ENCODE peak calls at places on chromosome 13, in six cellular contexts. N, S, Q, Y, K and M are unnamed samples.

GRCh38 chr13:30920162-30920561 is 12.3 kb upstream of the TEX26 start:
- DNase-seq in N (no peak), S (no peak), Q (no peak), Y (no peak), K (no peak), M (no peak)

GRCh38 chr13:105972306-105972721 is 563.1 kb downstream of the EFNB2 start:
- DNase-seq in N (no peak), S (no peak), Q (no peak), Y (no peak), K (no peak), M (peak; percentile 61)

GRCh38 chr13:61286148-61286745 is 129.4 kb downstream of the PCDH20 start:
- DNase-seq in N (no peak), S (no peak), Q (peak; percentile 1), Y (no peak), K (no peak), M (no peak)

GRCh38 chr13:93561553-93561952 is 334.9 kb downstream of the GPC6 start:
- DNase-seq in N (no peak), S (no peak), Q (no peak), Y (no peak), K (no peak), M (no peak)

GRCh38 chr13:70043685-70044084 is 63.9 kb upstream of the ATXN8OS start:
- DNase-seq in N (no peak), S (no peak), Q (no peak), Y (peak; percentile 30), K (no peak), M (no peak)

GRCh38 chr13:30047154-30047874 is 196.9 kb upstream of the UBL3 start:
- DNase-seq in N (no peak), S (no peak), Q (no peak), Y (peak; percentile 81), K (peak; percentile 55), M (no peak)

GRCh38 chr13:98280176-98280510 is 103.1 kb upstream of the RNF113B start:
- DNase-seq in N (no peak), S (no peak), Q (no peak), Y (no peak), K (no peak), M (no peak)

GRCh38 chr13:73662833-73663232 is 471.4 kb downstream of the KLF12 start:
- DNase-seq in N (no peak), S (no peak), Q (no peak), Y (no peak), K (no peak), M (no peak)

GRCh38 chr13:23876265-23876664 is 12.9 kb downstream of the MIPEP start:
- DNase-seq in N (no peak), S (no peak), Q (no peak), Y (no peak), K (peak; percentile 24), M (no peak)

DNA sequence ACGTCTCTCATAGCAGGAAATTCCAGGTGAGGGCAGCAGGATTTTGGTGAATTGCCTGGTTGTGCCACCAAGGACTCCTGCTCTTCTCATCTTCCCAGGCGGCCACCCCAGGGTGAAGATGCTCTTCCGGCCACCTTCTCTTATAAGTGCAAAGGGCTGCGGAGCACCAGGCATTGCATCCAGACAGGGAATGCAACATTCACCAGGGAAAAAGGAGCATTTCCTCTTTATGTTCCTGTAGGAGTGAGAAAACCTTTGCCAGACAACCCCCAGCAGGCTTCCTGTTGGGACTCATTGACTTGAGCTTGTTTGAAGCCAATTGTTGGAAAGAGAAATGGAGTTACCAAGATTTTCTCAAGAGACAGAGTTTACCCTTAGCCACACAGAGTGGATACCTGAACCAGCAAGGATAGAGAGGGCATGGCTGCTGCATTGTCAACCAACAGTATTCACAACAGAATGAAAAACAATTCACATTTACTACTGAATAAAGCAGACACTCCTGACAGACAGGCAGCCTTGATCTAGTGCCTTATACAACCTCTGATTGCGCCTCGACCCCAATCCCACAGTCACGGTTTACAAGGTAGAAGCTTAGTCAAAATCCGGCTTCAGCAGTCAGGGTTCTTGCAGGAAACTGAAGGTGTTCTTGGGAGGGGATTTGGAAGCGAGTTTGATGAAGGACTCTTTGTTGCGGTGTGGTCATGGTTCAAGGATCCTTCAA is 1.8 kb upstream of the ATP11A start:
- DNase-seq in N (no peak), S (no peak), Q (no peak), Y (no peak), K (no peak), M (no peak)
- H3K4me3 ChIP-seq in N (no peak overlapping the region), S (no peak overlapping the region), Q (no peak overlapping the region), Y (no peak overlapping the region), K (no peak overlapping the region), M (no peak overlapping the region)

GRCh38 chr13:32031025-32031814 is at the start of gene FRY:
- DNase-seq in N (peak; percentile 8), S (peak; percentile 73), Q (peak; percentile 4), Y (peak; percentile 65), K (peak; percentile 50), M (peak; percentile 72)
- TF ChIP-seq CTCF in N (peak; percentile 8), S (no peak), Q (peak; percentile 18), Y (peak; percentile 24), K (peak; percentile 34), M (no peak)

GRCh38 chr13:28140433-28141125 is 2.2 kb downstream of the PAN3 start:
- DNase-seq in N (no peak), S (no peak), Q (no peak), Y (peak; percentile 32), K (no peak), M (no peak)
- H3K4me3 ChIP-seq in N (peak overlapping the region; percentile 88), S (no peak overlapping the region), Q (peak overlapping the region; percentile 93), Y (peak overlapping the region; percentile 74), K (peak overlapping the region; percentile 93), M (peak overlapping the region; percentile 84)

GRCh38 chr13:31962661-31963345 is 68.8 kb upstream of the FRY start:
- DNase-seq in N (no peak), S (no peak), Q (no peak), Y (peak; percentile 51), K (no peak), M (no peak)
- TF ChIP-seq CTCF in N (no peak), S (no peak), Q (no peak), Y (no peak), K (no peak), M (no peak)

DNA sequence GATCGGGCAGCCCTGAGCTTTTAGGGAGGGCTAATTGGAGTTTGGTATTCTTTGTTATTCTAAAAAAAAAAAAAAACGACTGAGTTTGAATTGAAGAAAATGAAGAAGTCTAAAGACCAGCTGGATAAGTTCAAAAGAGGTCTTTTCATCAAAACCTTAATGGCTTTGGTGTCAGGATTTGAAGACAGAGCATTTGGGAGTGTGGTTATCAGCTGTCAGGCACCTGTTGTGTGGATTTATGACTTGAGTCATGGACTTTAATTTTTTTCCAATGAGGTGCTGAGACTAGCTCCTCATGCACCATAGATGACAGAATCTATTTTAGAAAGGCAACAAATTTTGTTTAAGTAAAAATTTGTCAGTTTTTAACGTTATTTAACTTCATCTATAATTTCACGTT is 72.5 kb downstream of the FREM2 start:
- DNase-seq in N (no peak), S (no peak), Q (no peak), Y (no peak), K (no peak), M (no peak)
- H3K4me3 ChIP-seq in N (no peak overlapping the region), S (no peak overlapping the region), Q (no peak overlapping the region), Y (no peak overlapping the region), K (no peak overlapping the region), M (no peak overlapping the region)

DNA sequence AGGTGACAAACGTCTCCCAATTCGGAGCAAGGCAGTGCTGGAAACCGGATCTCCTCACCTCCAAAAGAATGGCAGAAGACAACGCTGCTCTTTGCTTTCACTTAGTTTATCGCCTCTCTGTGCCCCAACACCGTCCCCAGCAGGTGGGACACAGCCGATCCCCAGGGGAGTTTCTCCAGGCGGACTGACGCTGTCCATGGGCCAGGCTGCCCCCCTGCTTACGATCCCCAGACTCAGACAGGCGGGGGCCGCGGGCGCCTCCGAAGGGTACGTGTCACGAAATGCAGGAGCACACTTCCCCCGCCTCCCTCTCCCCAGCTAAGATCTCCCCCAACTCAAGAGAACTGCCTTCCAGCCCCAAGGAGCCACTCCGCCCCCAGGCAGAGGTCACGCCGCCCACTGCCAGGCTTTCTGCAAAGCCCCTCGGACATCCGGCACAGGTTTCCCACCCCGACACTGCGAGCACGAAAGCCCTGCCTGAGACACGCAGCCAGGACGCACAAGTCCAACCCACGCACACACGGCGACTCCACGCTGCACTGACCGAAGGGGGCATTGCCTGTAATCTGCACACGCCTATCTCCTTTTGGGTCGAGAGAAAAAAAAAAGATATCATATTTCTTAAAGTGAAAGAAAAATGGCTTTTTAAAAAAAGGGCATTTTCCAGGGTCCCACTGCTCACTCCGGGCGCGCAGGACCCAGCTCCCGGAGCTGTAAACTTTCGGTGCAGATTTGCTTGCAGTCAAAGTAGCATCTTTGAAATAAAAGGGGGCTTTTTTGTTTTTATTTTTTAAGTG is 1.9 kb downstream of the SPRY2 start:
- DNase-seq in N (peak; percentile 63), S (peak; percentile 80), Q (no peak), Y (peak; percentile 90), K (peak; percentile 93), M (peak; percentile 90)
- TF ChIP-seq CTCF in N (peak; percentile 35), S (peak; percentile 30), Q (peak; percentile 4), Y (no peak), K (peak; percentile 47), M (peak; percentile 29)

GRCh38 chr13:37868691-37869505 is 674 bp downstream of the TRPC4 start:
- DNase-seq in N (no peak), S (no peak), Q (peak; percentile 26), Y (peak; percentile 58), K (peak; percentile 24), M (peak; percentile 67)

GRCh38 chr13:37870895-37871550 is 1.5 kb upstream of the TRPC4 start:
- DNase-seq in N (no peak), S (no peak), Q (peak; percentile 46), Y (peak; percentile 81), K (peak; percentile 69), M (peak; percentile 76)

GRCh38 chr13:37869506-37869755 is 141 bp downstream of the TRPC4 start:
- DNase-seq in N (no peak), S (no peak), Q (no peak), Y (no peak), K (peak; percentile 22), M (no peak)

GRCh38 chr13:37869756-37870488 is at the start of gene TRPC4:
- DNase-seq in N (no peak), S (peak; percentile 69), Q (peak; percentile 80), Y (peak; percentile 76), K (peak; percentile 41), M (peak; percentile 80)

GRCh38 chr13:37870489-37870845 is 895 bp upstream of the TRPC4 start:
- DNase-seq in N (no peak), S (no peak), Q (no peak), Y (no peak), K (peak; percentile 11), M (no peak)
- H3K4me3 ChIP-seq in N (peak overlapping the region; percentile 80), S (peak overlapping the region; percentile 59), Q (peak overlapping the region; percentile 90), Y (peak overlapping the region; percentile 68), K (peak overlapping the region; percentile 70), M (peak overlapping the region; percentile 58)

DNA sequence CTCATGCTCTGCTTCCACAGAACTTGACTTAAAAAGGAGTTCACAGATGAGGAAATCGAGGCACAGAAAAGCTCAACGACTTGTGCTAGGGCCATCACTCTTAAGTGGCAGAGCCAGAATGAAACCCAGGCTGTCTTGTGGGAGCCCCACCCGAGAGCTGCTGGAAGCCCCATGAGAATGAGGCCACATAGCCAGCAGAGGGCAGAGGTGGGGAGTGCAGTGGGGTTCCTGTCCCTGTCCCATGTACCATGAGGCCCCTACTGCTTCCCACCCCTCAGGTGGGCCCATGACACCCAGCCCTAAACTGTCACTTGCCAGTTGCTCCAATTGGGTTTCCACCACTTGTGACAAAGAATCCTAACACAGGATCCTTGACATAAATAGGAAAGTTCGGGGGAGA is 175.9 kb downstream of the IRS2 start:
- DNase-seq in N (no peak), S (no peak), Q (no peak), Y (no peak), K (no peak), M (peak; percentile 28)
- TF ChIP-seq CTCF in N (no peak), S (peak; percentile 27), Q (peak; percentile 45), Y (no peak), K (peak; percentile 13), M (peak; percentile 62)